ENCODE peak calls at places on chromosome 9, in seven cellular contexts. F, O, Q, E, B, U and J are unnamed samples.

GRCh38 chr9:116365056-116365471 is 211.5 kb downstream of the PAPPA start:
- DNase-seq in F (peak), O (no peak), Q (no peak), E (no peak), B (no peak), U (peak), J (peak)

GRCh38 chr9:4020747-4021296 is 279.0 kb downstream of the GLIS3 start:
- DNase-seq in F (no peak), O (no peak), Q (no peak), E (no peak), B (no peak), U (no peak), J (no peak)

GRCh38 chr9:132075853-132076252 is 3.8 kb downstream of the MED27 start:
- DNase-seq in F (no peak), O (no peak), Q (no peak), E (no peak), B (no peak), U (no peak), J (no peak)

GRCh38 chr9:32707326-32707725 is 71.9 kb upstream of the TAF1L start:
- DNase-seq in F (no peak), O (no peak), Q (no peak), E (no peak), B (no peak), U (no peak), J (no peak)

GRCh38 chr9:13823021-13823420 is 490.9 kb downstream of the NFIB start:
- DNase-seq in F (no peak), O (no peak), Q (no peak), E (no peak), B (no peak), U (no peak), J (no peak)

GRCh38 chr9:122058707-122059106 is 34.4 kb downstream of the TTLL11 start:
- DNase-seq in F (no peak), O (no peak), Q (no peak), E (no peak), B (no peak), U (no peak), J (no peak)

GRCh38 chr9:115167175-115167574 is 49.2 kb upstream of the TNC start:
- DNase-seq in F (no peak), O (no peak), Q (no peak), E (no peak), B (no peak), U (no peak), J (peak)

GRCh38 chr9:97985058-97985861 is 2.1 kb downstream of the ANP32B start:
- DNase-seq in F (peak), O (no peak), Q (peak), E (peak), B (no peak), U (peak), J (no peak)

GRCh38 chr9:20620658-20621552 is 1.4 kb downstream of the MLLT3 start:
- DNase-seq in F (peak), O (no peak), Q (peak), E (peak), B (peak), U (peak), J (no peak)

GRCh38 chr9:104586496-104587180 is 12.6 kb downstream of the OR13C5 start:
- DNase-seq in F (no peak), O (no peak), Q (no peak), E (no peak), B (no peak), U (no peak), J (peak)

GRCh38 chr9:4489919-4490704 is at the start of gene SLC1A1:
- DNase-seq in F (peak), O (peak), Q (peak), E (peak), B (peak), U (peak), J (no peak)

GRCh38 chr9:112764344-112764743 is 13.8 kb downstream of the SNX30 start:
- DNase-seq in F (no peak), O (no peak), Q (no peak), E (no peak), B (no peak), U (no peak), J (no peak)

GRCh38 chr9:75064307-75065025 is 23.5 kb downstream of the NMRK1 start:
- DNase-seq in F (no peak), O (no peak), Q (no peak), E (no peak), B (no peak), U (no peak), J (no peak)

GRCh38 chr9:91117959-91118651 is 243.6 kb downstream of the AUH start:
- DNase-seq in F (peak), O (no peak), Q (peak), E (peak), B (peak), U (peak), J (no peak)

GRCh38 chr9:4686112-4686511 is 6.7 kb downstream of the CDC37L1 start:
- DNase-seq in F (no peak), O (no peak), Q (no peak), E (no peak), B (no peak), U (no peak), J (no peak)

GRCh38 chr9:100377015-100377414 is 24.3 kb upstream of the TEX10 start:
- DNase-seq in F (no peak), O (no peak), Q (no peak), E (no peak), B (no peak), U (no peak), J (no peak)

GRCh38 chr9:974993-975739 is 1.3 kb upstream of the DMRT3 start:
- DNase-seq in F (no peak), O (no peak), Q (no peak), E (no peak), B (no peak), U (no peak), J (no peak)

GRCh38 chr9:135324329-135324728 is 155.3 kb upstream of the PPP1R26 start:
- DNase-seq in F (no peak), O (no peak), Q (peak), E (no peak), B (no peak), U (no peak), J (no peak)

GRCh38 chr9:134585746-134586706 is 55.6 kb upstream of the COL5A1 start:
- DNase-seq in F (no peak), O (no peak), Q (peak), E (no peak), B (peak), U (no peak), J (no peak)

GRCh38 chr9:87063246-87063645 is 115.9 kb upstream of the GAS1 start:
- DNase-seq in F (no peak), O (no peak), Q (no peak), E (no peak), B (no peak), U (no peak), J (no peak)

GRCh38 chr9:70639853-70640814 is 225.7 kb upstream of the KLF9 start:
- DNase-seq in F (no peak), O (peak), Q (no peak), E (peak), B (no peak), U (no peak), J (peak)

GRCh38 chr9:109715340-109715739 is 64.7 kb upstream of the PALM2AKAP2 start:
- DNase-seq in F (no peak), O (no peak), Q (no peak), E (no peak), B (no peak), U (no peak), J (no peak)

GRCh38 chr9:86135374-86135773 is 36.0 kb upstream of the GOLM1 start:
- DNase-seq in F (no peak), O (no peak), Q (no peak), E (no peak), B (no peak), U (no peak), J (no peak)

GRCh38 chr9:17856995-17857394 is 278.1 kb downstream of the SH3GL2 start:
- DNase-seq in F (no peak), O (no peak), Q (no peak), E (no peak), B (no peak), U (no peak), J (no peak)
- TF ChIP-seq POLR2AphosphoS5 in F (no peak), O (no peak), Q (no peak), E (no peak), B (no peak), U (no peak), J (no peak)

GRCh38 chr9:69325409-69326212 is 596 bp downstream of the ENTREP1 start:
- DNase-seq in F (peak), O (no peak), Q (peak), E (peak), B (no peak), U (no peak), J (no peak)
- H3K4me3 ChIP-seq in F (peak), O (peak), Q (peak), E (no peak), B (peak), U (peak), J (no peak)

GRCh38 chr9:89022902-89023301 is 31.6 kb downstream of the S1PR3 start:
- DNase-seq in F (peak), O (no peak), Q (peak), E (peak), B (no peak), U (no peak), J (no peak)
- H3K27ac ChIP-seq in F (peak), O (no peak), Q (peak), E (no peak), B (peak), U (peak), J (no peak)

GRCh38 chr9:133519693-133520092 is 5.1 kb downstream of the MYMK start:
- DNase-seq in F (no peak), O (no peak), Q (no peak), E (no peak), B (no peak), U (no peak), J (no peak)

GRCh38 chr9:133520121-133520835 is 4.5 kb downstream of the MYMK start:
- DNase-seq in F (no peak), O (no peak), Q (no peak), E (no peak), B (no peak), U (no peak), J (no peak)

GRCh38 chr9:133518193-133518592 is 6.6 kb downstream of the MYMK start:
- DNase-seq in F (no peak), O (no peak), Q (no peak), E (no peak), B (no peak), U (no peak), J (no peak)

GRCh38 chr9:133517711-133518110 is 7.0 kb downstream of the MYMK start:
- DNase-seq in F (no peak), O (no peak), Q (no peak), E (no peak), B (no peak), U (no peak), J (no peak)

GRCh38 chr9:133518706-133519105 is 6.1 kb downstream of the MYMK start:
- DNase-seq in F (no peak), O (no peak), Q (no peak), E (no peak), B (no peak), U (no peak), J (no peak)
- TF ChIP-seq POLR2AphosphoS5 in F (no peak), O (no peak), Q (no peak), E (no peak), B (no peak), U (no peak), J (no peak)

GRCh38 chr9:130433947-130434262 is 10.9 kb upstream of the ASS1 start:
- DNase-seq in F (no peak), O (no peak), Q (no peak), E (no peak), B (no peak), U (no peak), J (no peak)
- H3K4me3 ChIP-seq in F (no peak), O (no peak), Q (no peak), E (no peak), B (peak), U (no peak), J (peak)

GRCh38 chr9:125634040-125634717 is 72.8 kb downstream of the MAPKAP1 start:
- DNase-seq in F (no peak), O (no peak), Q (no peak), E (peak), B (no peak), U (no peak), J (no peak)
- H3K27ac ChIP-seq in F (no peak), O (no peak), Q (no peak), E (no peak), B (no peak), U (no peak), J (no peak)